ENCODE peak calls at places on chromosomes 11 and 22, in seven cellular contexts. J is stomach, X is breast epithelium, R is suprapubic skin, F is HepG2, H is HL-60, D is spleen. A is an unnamed sample.

GRCh38 chr11:83220279-83220678 is 26.8 kb downstream of the ANKRD42 start:
- DNase-seq in J (no peak), X (no peak), R (no peak), F (no peak), H (no peak), D (no peak), A (no peak)

GRCh38 chr11:32116668-32117067 is 25.8 kb downstream of the RCN1 start:
- DNase-seq in J (no peak), X (no peak), R (no peak), F (no peak), H (no peak), D (no peak), A (no peak)

GRCh38 chr22:38284042-38284402 is 11.2 kb upstream of the TMEM184B start:
- DNase-seq in J (no peak), X (no peak), R (no peak), F (peak), H (no peak), D (no peak), A (peak)

GRCh38 chr11:28542556-28542955 is 434.4 kb downstream of the METTL15 start:
- DNase-seq in J (no peak), X (no peak), R (no peak), F (no peak), H (no peak), D (no peak), A (no peak)

GRCh38 chr11:72239296-72239848 is 4.6 kb downstream of the PHOX2A start:
- DNase-seq in J (no peak), X (no peak), R (peak), F (no peak), H (no peak), D (peak), A (peak)

GRCh38 chr11:34065505-34066203 is 14.1 kb downstream of the CAPRIN1 start:
- DNase-seq in J (no peak), X (no peak), R (no peak), F (no peak), H (no peak), D (no peak), A (no peak)

GRCh38 chr11:120842195-120842594 is 181.7 kb upstream of the TBCEL start:
- DNase-seq in J (no peak), X (no peak), R (no peak), F (no peak), H (no peak), D (no peak), A (no peak)

GRCh38 chr11:63851354-63851753 is 12.4 kb downstream of the MARK2 start:
- DNase-seq in J (no peak), X (no peak), R (no peak), F (no peak), H (no peak), D (no peak), A (no peak)

GRCh38 chr22:29022101-29022817 is 39.4 kb downstream of the C22orf31 start:
- DNase-seq in J (no peak), X (no peak), R (no peak), F (peak), H (no peak), D (no peak), A (no peak)

GRCh38 chr11:72702096-72702495 is 27.9 kb upstream of the PDE2A start:
- DNase-seq in J (no peak), X (no peak), R (no peak), F (no peak), H (no peak), D (no peak), A (no peak)

GRCh38 chr22:17910561-17911311 is 113.6 kb downstream of the MICAL3 start:
- DNase-seq in J (no peak), X (no peak), R (no peak), F (no peak), H (no peak), D (peak), A (peak)

GRCh38 chr11:103673773-103674172 is 362.7 kb upstream of the DDI1 start:
- DNase-seq in J (no peak), X (no peak), R (no peak), F (no peak), H (no peak), D (no peak), A (no peak)

GRCh38 chr11:73176892-73177155 is 34.7 kb upstream of the FCHSD2 start:
- DNase-seq in J (no peak), X (peak), R (no peak), F (no peak), H (no peak), D (no peak), A (peak)

GRCh38 chr11:45470151-45471001 is 184.2 kb upstream of the SYT13 start:
- DNase-seq in J (no peak), X (no peak), R (no peak), F (no peak), H (no peak), D (peak), A (no peak)

GRCh38 chr11:125257185-125257584 is 92.6 kb downstream of the PKNOX2 start:
- DNase-seq in J (no peak), X (no peak), R (no peak), F (no peak), H (no peak), D (no peak), A (no peak)

GRCh38 chr22:47084226-47084625 is 321.8 kb downstream of the TBC1D22A start:
- DNase-seq in J (no peak), X (no peak), R (peak), F (no peak), H (no peak), D (no peak), A (no peak)

GRCh38 chr11:64810891-64811272 is 531 bp upstream of the MEN1 start:
- DNase-seq in J (peak), X (no peak), R (no peak), F (peak), H (no peak), D (no peak), A (peak)

GRCh38 chr11:6497069-6497839 is at the start of gene DNHD1:
- DNase-seq in J (no peak), X (no peak), R (no peak), F (no peak), H (no peak), D (no peak), A (peak)
- TF ChIP-seq POLR2AphosphoS5 in J (no peak), X (no peak), R (no peak), F (no peak), H (no peak), D (no peak), A (peak)

GRCh38 chr22:18999416-18999815 is 63.3 kb upstream of the PRODH start:
- DNase-seq in J (no peak), X (no peak), R (no peak), F (no peak), H (no peak), D (no peak), A (no peak)
- TF ChIP-seq POLR2AphosphoS5 in J (no peak), X (no peak), R (no peak), F (no peak), H (no peak), D (no peak), A (no peak)

GRCh38 chr22:31083923-31084810 is 3.0 kb downstream of the SMTN start:
- DNase-seq in J (no peak), X (no peak), R (no peak), F (no peak), H (no peak), D (peak), A (no peak)

GRCh38 chr22:31085928-31086327 is 4.8 kb downstream of the SMTN start:
- DNase-seq in J (no peak), X (no peak), R (no peak), F (no peak), H (no peak), D (no peak), A (no peak)

GRCh38 chr22:31085493-31085824 is 4.3 kb downstream of the SMTN start:
- DNase-seq in J (no peak), X (no peak), R (no peak), F (no peak), H (peak), D (no peak), A (peak)

GRCh38 chr22:31083377-31083768 is 2.3 kb downstream of the SMTN start:
- DNase-seq in J (peak), X (no peak), R (no peak), F (no peak), H (no peak), D (no peak), A (no peak)

GRCh38 chr22:31084811-31085492 is 3.8 kb downstream of the SMTN start:
- DNase-seq in J (peak), X (peak), R (peak), F (no peak), H (peak), D (peak), A (peak)
- TF ChIP-seq POLR2AphosphoS5 in J (peak), X (peak), R (no peak), F (no peak), H (peak), D (peak), A (peak)

GRCh38 chr11:74490945-74491344 is 2.6 kb downstream of the LIPT2 start:
- DNase-seq in J (no peak), X (no peak), R (no peak), F (no peak), H (peak), D (no peak), A (no peak)
- TF ChIP-seq POLR2AphosphoS5 in J (no peak), X (no peak), R (no peak), F (no peak), H (no peak), D (no peak), A (no peak)

GRCh38 chr11:10390375-10390774 is 64.7 kb upstream of the AMPD3 start:
- DNase-seq in J (no peak), X (no peak), R (no peak), F (no peak), H (no peak), D (no peak), A (no peak)
- TF ChIP-seq POLR2AphosphoS5 in J (no peak), X (no peak), R (no peak), F (no peak), H (no peak), D (no peak), A (no peak)

DNA sequence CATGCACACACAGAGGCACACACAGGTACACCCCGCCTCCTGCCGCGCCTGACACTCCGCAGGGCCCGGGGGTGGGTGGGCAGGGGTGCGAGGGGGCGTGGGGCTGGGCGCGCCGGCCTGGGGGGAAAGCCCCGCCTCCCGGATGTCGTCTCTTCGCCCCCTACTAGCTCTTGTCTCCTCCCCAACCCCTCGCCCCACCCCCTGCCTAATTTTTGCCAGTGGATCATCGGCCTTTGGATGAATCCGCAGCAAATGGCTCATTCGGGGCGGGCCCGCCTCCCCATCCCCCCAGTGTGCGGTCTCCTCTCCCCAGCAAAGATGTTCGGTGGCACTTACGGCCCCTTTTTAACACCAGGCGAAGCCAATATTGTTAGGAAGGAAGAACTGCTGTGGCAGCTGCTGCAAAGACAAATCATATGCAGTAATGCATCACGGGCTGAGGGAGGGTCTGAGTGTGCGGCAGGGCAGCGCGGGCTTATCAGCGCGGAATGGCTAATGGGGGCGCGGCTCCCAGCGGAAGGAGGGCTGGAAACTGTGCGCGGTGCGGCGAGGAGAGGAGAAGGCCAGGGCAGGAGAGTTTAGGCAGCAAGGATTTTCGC is 13.4 kb upstream of the NECTIN1 start:
- DNase-seq in J (no peak), X (no peak), R (no peak), F (no peak), H (no peak), D (peak), A (no peak)
- TF ChIP-seq POLR2AphosphoS5 in J (no peak), X (no peak), R (no peak), F (no peak), H (no peak), D (no peak), A (no peak)

GRCh38 chr11:3891751-3892150 is 36.3 kb downstream of the STIM1 start:
- DNase-seq in J (no peak), X (no peak), R (no peak), F (no peak), H (no peak), D (no peak), A (no peak)

GRCh38 chr11:3893311-3893710 is 37.8 kb downstream of the STIM1 start:
- DNase-seq in J (no peak), X (no peak), R (no peak), F (no peak), H (no peak), D (no peak), A (no peak)

GRCh38 chr11:3892156-3892555 is 36.7 kb downstream of the STIM1 start:
- DNase-seq in J (no peak), X (no peak), R (no peak), F (no peak), H (no peak), D (no peak), A (no peak)

GRCh38 chr11:3896644-3897043 is 41.2 kb downstream of the STIM1 start:
- DNase-seq in J (no peak), X (no peak), R (no peak), F (no peak), H (no peak), D (no peak), A (no peak)

GRCh38 chr11:3894128-3894731 is 38.8 kb downstream of the STIM1 start:
- DNase-seq in J (no peak), X (no peak), R (no peak), F (no peak), H (peak), D (peak), A (no peak)
- TF ChIP-seq POLR2AphosphoS5 in J (no peak), X (no peak), R (no peak), F (no peak), H (peak), D (peak), A (no peak)

DNA sequence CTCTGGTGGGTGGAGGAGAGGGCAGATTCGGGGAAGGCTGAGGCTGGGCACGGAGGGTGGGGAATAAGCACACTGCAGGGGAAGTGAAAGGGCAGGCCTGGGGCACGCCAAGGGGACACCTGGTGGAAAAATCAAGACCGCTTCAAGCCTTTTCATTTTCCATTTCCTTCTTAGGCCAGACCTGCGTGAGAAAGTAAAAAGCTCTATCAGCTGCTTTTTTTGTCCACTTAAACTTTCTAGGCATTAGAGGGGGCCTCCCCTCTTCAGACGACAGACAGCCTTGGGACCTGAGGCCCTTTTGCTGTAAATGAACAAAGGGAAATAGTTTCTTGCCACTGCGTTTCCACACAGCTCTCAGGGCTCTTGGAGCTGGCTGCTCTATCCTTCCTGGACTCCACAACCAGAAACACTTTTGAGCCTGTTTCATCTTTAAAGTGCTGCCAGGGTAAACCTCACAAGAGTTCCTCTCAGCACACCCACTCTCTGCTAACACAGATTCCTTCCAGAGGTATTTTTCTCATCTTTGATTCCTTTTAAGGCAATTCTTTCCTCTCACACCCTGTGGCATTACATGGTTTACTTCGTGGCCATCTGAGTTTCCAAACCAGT is 25.0 kb upstream of the SERPIND1 start:
- DNase-seq in J (no peak), X (no peak), R (no peak), F (no peak), H (no peak), D (no peak), A (no peak)
- TF ChIP-seq POLR2AphosphoS5 in J (no peak), X (peak), R (no peak), F (no peak), H (no peak), D (no peak), A (no peak)

DNA sequence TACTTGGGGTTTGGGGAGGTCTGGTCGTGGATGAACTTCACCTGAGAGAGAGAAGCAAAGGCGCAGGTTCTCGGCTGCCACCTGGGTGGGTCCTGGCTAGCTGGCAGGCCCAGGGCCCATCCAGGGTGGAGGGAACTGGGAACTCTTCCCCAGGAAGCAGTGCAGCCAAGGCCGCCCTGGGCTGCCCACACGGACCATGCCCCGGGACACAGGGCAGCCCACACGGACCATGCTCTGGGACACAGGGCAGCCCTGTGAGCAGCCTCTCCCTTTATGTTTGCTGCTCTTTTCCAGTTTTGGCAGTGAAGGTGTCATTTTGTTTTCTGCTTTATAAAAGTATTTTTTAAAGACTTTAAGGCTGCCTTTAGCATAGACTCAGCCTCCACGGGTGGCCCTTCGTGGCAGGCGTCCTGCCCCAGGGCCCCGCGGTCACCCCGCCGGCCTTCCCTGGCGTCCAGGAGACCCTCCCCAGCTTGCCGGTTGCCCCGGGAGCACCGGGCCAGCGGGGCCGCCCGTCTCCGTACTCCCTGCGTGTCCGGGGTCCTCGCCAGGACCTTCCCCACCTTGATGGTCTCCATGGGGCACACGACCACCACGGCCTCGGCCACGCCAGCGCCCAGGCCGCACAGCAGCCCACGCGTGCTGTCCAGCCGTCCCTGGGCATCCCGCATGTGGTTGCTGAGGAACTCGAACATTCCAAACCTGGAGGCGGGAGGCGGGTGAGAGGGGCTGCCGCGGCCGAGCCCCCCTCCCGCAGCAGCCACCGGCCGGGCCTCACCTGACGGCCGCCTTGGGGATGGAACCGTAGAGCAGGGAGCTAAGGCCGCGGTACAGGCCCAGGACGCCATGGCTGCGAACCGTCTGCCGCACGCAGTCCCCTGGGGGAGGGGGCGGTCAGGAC is 1.1 kb downstream of the SLC25A1 start:
- DNase-seq in J (no peak), X (no peak), R (no peak), F (no peak), H (no peak), D (peak), A (peak)
- TF ChIP-seq POLR2AphosphoS5 in J (no peak), X (no peak), R (no peak), F (no peak), H (peak), D (no peak), A (no peak)

A was measured in sigmoid colon.